ENCODE peak calls at places on chromosome 2, in ten cellular contexts. One of them, this sample, is unnamed. For H3K4me1 and H3K9me3, the result is how much of the 10 kb centered on the place peaks cover.

GRCh38 chr2:52404866-52405265 is 1362.7 kb upstream of the CHAC2 start:
- DNase-seq in heart left ventricle: no peak
- DNase-seq in breast epithelium: no peak
- DNase-seq in hepatocyte: no peak
- DNase-seq in PC-3: no peak
- DNase-seq in OCI-LY7: no peak
- DNase-seq in upper lobe of right lung: no peak
- DNase-seq in HCT116: no peak
- DNase-seq in transverse colon: no peak
- DNase-seq in heart right ventricle: no peak
- DNase-seq in this sample: no peak

GRCh38 chr2:150639917-150640538 is 152.6 kb upstream of the RND3 start:
- DNase-seq in heart left ventricle: no peak
- DNase-seq in breast epithelium: no peak
- DNase-seq in hepatocyte: no peak
- DNase-seq in PC-3: no peak
- DNase-seq in OCI-LY7: no peak
- DNase-seq in upper lobe of right lung: no peak
- DNase-seq in HCT116: no peak
- DNase-seq in transverse colon: no peak
- DNase-seq in heart right ventricle: no peak
- DNase-seq in this sample: no peak

GRCh38 chr2:234495801-234496441 is 960 bp downstream of the ARL4C start:
- DNase-seq in heart left ventricle: peak
- DNase-seq in breast epithelium: no peak
- DNase-seq in hepatocyte: peak
- DNase-seq in PC-3: peak
- DNase-seq in OCI-LY7: peak
- DNase-seq in upper lobe of right lung: peak
- DNase-seq in HCT116: no peak
- DNase-seq in transverse colon: peak
- DNase-seq in heart right ventricle: peak
- DNase-seq in this sample: peak

GRCh38 chr2:230318190-230319121 is 8.5 kb upstream of the SP140L start:
- DNase-seq in heart left ventricle: no peak
- DNase-seq in breast epithelium: no peak
- DNase-seq in hepatocyte: no peak
- DNase-seq in PC-3: no peak
- DNase-seq in OCI-LY7: peak
- DNase-seq in upper lobe of right lung: no peak
- DNase-seq in HCT116: no peak
- DNase-seq in transverse colon: no peak
- DNase-seq in heart right ventricle: no peak
- DNase-seq in this sample: no peak

GRCh38 chr2:152543717-152544116 is 173.5 kb downstream of the PRPF40A start:
- DNase-seq in heart left ventricle: no peak
- DNase-seq in breast epithelium: no peak
- DNase-seq in hepatocyte: no peak
- DNase-seq in PC-3: no peak
- DNase-seq in OCI-LY7: no peak
- DNase-seq in upper lobe of right lung: no peak
- DNase-seq in HCT116: no peak
- DNase-seq in transverse colon: no peak
- DNase-seq in heart right ventricle: no peak
- DNase-seq in this sample: no peak

GRCh38 chr2:5694016-5694690 is 2.0 kb downstream of the SOX11 start:
- DNase-seq in heart left ventricle: no peak
- DNase-seq in breast epithelium: no peak
- DNase-seq in hepatocyte: peak
- DNase-seq in PC-3: no peak
- DNase-seq in OCI-LY7: peak
- DNase-seq in upper lobe of right lung: no peak
- DNase-seq in HCT116: no peak
- DNase-seq in transverse colon: no peak
- DNase-seq in heart right ventricle: no peak
- DNase-seq in this sample: no peak

GRCh38 chr2:8259106-8259840 is 422.6 kb upstream of the ID2 start:
- DNase-seq in heart left ventricle: no peak
- DNase-seq in breast epithelium: no peak
- DNase-seq in hepatocyte: no peak
- DNase-seq in PC-3: no peak
- DNase-seq in OCI-LY7: no peak
- DNase-seq in upper lobe of right lung: no peak
- DNase-seq in HCT116: no peak
- DNase-seq in transverse colon: no peak
- DNase-seq in heart right ventricle: no peak
- DNase-seq in this sample: no peak

GRCh38 chr2:221399183-221399582 is 172.9 kb downstream of the EPHA4 start:
- DNase-seq in heart left ventricle: no peak
- DNase-seq in breast epithelium: no peak
- DNase-seq in hepatocyte: no peak
- DNase-seq in PC-3: no peak
- DNase-seq in OCI-LY7: no peak
- DNase-seq in upper lobe of right lung: no peak
- DNase-seq in HCT116: no peak
- DNase-seq in transverse colon: no peak
- DNase-seq in heart right ventricle: no peak
- DNase-seq in this sample: no peak

GRCh38 chr2:209876211-209876610 is 104.6 kb downstream of the UNC80 start:
- DNase-seq in heart left ventricle: no peak
- DNase-seq in breast epithelium: no peak
- DNase-seq in hepatocyte: no peak
- DNase-seq in PC-3: peak
- DNase-seq in OCI-LY7: no peak
- DNase-seq in upper lobe of right lung: no peak
- DNase-seq in HCT116: no peak
- DNase-seq in transverse colon: no peak
- DNase-seq in heart right ventricle: no peak
- DNase-seq in this sample: no peak

GRCh38 chr2:209870067-209870466 is 98.4 kb downstream of the UNC80 start:
- DNase-seq in heart left ventricle: no peak
- DNase-seq in breast epithelium: no peak
- DNase-seq in hepatocyte: no peak
- DNase-seq in PC-3: no peak
- DNase-seq in OCI-LY7: no peak
- DNase-seq in upper lobe of right lung: no peak
- DNase-seq in HCT116: no peak
- DNase-seq in transverse colon: no peak
- DNase-seq in heart right ventricle: no peak
- DNase-seq in this sample: no peak

GRCh38 chr2:209868595-209868994 is 97.0 kb downstream of the UNC80 start:
- DNase-seq in heart left ventricle: no peak
- DNase-seq in breast epithelium: no peak
- DNase-seq in hepatocyte: no peak
- DNase-seq in PC-3: no peak
- DNase-seq in OCI-LY7: no peak
- DNase-seq in upper lobe of right lung: no peak
- DNase-seq in HCT116: no peak
- DNase-seq in transverse colon: no peak
- DNase-seq in heart right ventricle: no peak
- DNase-seq in this sample: no peak

GRCh38 chr2:209875270-209875669 is 103.6 kb downstream of the UNC80 start:
- DNase-seq in heart left ventricle: no peak
- DNase-seq in breast epithelium: no peak
- DNase-seq in hepatocyte: no peak
- DNase-seq in PC-3: no peak
- DNase-seq in OCI-LY7: no peak
- DNase-seq in upper lobe of right lung: no peak
- DNase-seq in HCT116: no peak
- DNase-seq in transverse colon: no peak
- DNase-seq in heart right ventricle: no peak
- DNase-seq in this sample: no peak

DNA sequence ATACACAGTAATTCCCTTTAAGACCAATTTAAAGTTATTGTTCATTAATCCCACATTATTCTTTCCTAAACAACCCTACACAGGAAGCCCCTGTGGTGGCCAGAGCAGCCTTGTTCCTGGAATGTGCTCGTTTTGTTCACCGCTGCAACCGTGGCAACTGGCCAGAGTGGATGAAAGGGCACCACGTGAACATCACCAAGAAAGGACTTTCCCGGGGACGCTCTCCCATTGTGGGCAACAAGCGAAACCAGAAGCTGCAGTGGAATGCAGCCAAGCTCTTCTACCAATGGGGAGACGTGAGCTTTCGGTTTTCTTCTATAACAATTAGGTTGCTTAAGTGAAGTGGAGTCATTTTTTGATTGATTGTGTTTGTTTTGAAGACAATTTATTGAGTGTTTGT is 101.0 kb downstream of the UNC80 start:
- DNase-seq in heart left ventricle: peak
- DNase-seq in breast epithelium: no peak
- DNase-seq in hepatocyte: peak
- DNase-seq in PC-3: peak
- DNase-seq in OCI-LY7: no peak
- DNase-seq in upper lobe of right lung: no peak
- DNase-seq in HCT116: no peak
- DNase-seq in transverse colon: no peak
- DNase-seq in heart right ventricle: peak
- DNase-seq in this sample: peak
- TF ChIP-seq CTCF in heart left ventricle: no peak
- TF ChIP-seq CTCF in breast epithelium: no peak
- TF ChIP-seq CTCF in hepatocyte: no peak
- TF ChIP-seq CTCF in PC-3: no peak
- TF ChIP-seq CTCF in OCI-LY7: no peak
- TF ChIP-seq CTCF in upper lobe of right lung: no peak
- TF ChIP-seq CTCF in HCT116: no peak
- TF ChIP-seq CTCF in transverse colon: no peak
- TF ChIP-seq CTCF in heart right ventricle: no peak
- TF ChIP-seq CTCF in this sample: no peak

DNA sequence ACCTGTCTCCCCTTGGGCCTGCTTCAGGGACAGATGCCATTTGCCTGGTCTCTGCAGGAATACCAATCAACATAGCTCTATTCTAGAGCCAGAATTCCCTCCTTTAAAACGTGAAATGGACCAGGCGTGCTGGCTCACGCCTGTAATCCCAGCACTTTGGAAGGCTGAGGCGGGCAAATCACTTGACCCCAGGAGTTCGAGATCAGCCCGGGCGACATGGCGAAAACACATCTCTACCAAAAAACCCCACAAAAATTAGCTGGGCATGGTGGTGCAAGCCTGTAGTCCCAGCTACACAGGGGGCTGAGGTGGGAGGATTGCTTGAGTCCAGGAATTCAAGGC is 127.0 kb downstream of the PLEKHM3 start:
- DNase-seq in heart left ventricle: no peak
- DNase-seq in breast epithelium: no peak
- DNase-seq in hepatocyte: no peak
- DNase-seq in PC-3: no peak
- DNase-seq in OCI-LY7: no peak
- DNase-seq in upper lobe of right lung: no peak
- DNase-seq in HCT116: no peak
- DNase-seq in transverse colon: no peak
- DNase-seq in heart right ventricle: no peak
- DNase-seq in this sample: no peak
- H3K4me1 ChIP-seq in heart left ventricle: under half
- H3K4me1 ChIP-seq in breast epithelium: under half
- H3K4me1 ChIP-seq in hepatocyte: under half
- H3K4me1 ChIP-seq in PC-3: under half
- H3K4me1 ChIP-seq in OCI-LY7: under half
- H3K4me1 ChIP-seq in upper lobe of right lung: under half
- H3K4me1 ChIP-seq in HCT116: under half
- H3K4me1 ChIP-seq in transverse colon: under half
- H3K4me1 ChIP-seq in heart right ventricle: under half
- H3K4me1 ChIP-seq in this sample: under half

GRCh38 chr2:69625078-69625788 is 18.3 kb downstream of the AAK1 start:
- DNase-seq in heart left ventricle: no peak
- DNase-seq in breast epithelium: no peak
- DNase-seq in hepatocyte: peak
- DNase-seq in PC-3: peak
- DNase-seq in OCI-LY7: no peak
- DNase-seq in upper lobe of right lung: no peak
- DNase-seq in HCT116: no peak
- DNase-seq in transverse colon: no peak
- DNase-seq in heart right ventricle: no peak
- DNase-seq in this sample: no peak

GRCh38 chr2:69624611-69625010 is 18.9 kb downstream of the AAK1 start:
- DNase-seq in heart left ventricle: no peak
- DNase-seq in breast epithelium: no peak
- DNase-seq in hepatocyte: no peak
- DNase-seq in PC-3: no peak
- DNase-seq in OCI-LY7: no peak
- DNase-seq in upper lobe of right lung: no peak
- DNase-seq in HCT116: no peak
- DNase-seq in transverse colon: no peak
- DNase-seq in heart right ventricle: no peak
- DNase-seq in this sample: no peak

GRCh38 chr2:69621440-69621839 is 22.1 kb downstream of the AAK1 start:
- DNase-seq in heart left ventricle: no peak
- DNase-seq in breast epithelium: no peak
- DNase-seq in hepatocyte: no peak
- DNase-seq in PC-3: no peak
- DNase-seq in OCI-LY7: no peak
- DNase-seq in upper lobe of right lung: no peak
- DNase-seq in HCT116: no peak
- DNase-seq in transverse colon: no peak
- DNase-seq in heart right ventricle: no peak
- DNase-seq in this sample: no peak

GRCh38 chr2:69623236-69623635 is 20.3 kb downstream of the AAK1 start:
- DNase-seq in heart left ventricle: no peak
- DNase-seq in breast epithelium: no peak
- DNase-seq in hepatocyte: no peak
- DNase-seq in PC-3: no peak
- DNase-seq in OCI-LY7: no peak
- DNase-seq in upper lobe of right lung: no peak
- DNase-seq in HCT116: no peak
- DNase-seq in transverse colon: no peak
- DNase-seq in heart right ventricle: no peak
- DNase-seq in this sample: no peak

DNA sequence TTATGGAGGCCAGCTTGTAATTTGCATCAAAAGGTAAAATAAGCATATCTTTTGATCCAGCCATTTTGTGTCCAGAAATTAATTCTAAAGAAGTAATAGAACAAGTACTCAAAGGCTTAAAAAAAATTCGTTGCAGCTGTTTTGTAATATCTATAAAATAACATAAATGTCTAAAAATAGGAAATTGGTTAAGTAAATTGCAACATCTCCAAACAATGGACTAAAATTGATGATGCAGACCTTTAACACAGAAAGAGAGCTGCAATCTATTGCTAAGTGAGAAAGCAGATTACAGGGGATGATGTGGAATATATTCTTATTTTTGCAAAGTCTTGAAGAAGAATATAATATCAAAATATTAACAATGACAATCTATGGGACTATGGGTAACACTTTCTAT is 19.4 kb downstream of the AAK1 start:
- DNase-seq in heart left ventricle: no peak
- DNase-seq in breast epithelium: no peak
- DNase-seq in hepatocyte: no peak
- DNase-seq in PC-3: no peak
- DNase-seq in OCI-LY7: no peak
- DNase-seq in upper lobe of right lung: no peak
- DNase-seq in HCT116: no peak
- DNase-seq in transverse colon: no peak
- DNase-seq in heart right ventricle: no peak
- DNase-seq in this sample: no peak
- H3K9me3 ChIP-seq in heart left ventricle: under half
- H3K9me3 ChIP-seq in breast epithelium: under half
- H3K9me3 ChIP-seq in hepatocyte: under half
- H3K9me3 ChIP-seq in PC-3: under half
- H3K9me3 ChIP-seq in OCI-LY7: under half
- H3K9me3 ChIP-seq in upper lobe of right lung: under half
- H3K9me3 ChIP-seq in HCT116: under half
- H3K9me3 ChIP-seq in transverse colon: under half
- H3K9me3 ChIP-seq in heart right ventricle: under half
- H3K9me3 ChIP-seq in this sample: under half

DNA sequence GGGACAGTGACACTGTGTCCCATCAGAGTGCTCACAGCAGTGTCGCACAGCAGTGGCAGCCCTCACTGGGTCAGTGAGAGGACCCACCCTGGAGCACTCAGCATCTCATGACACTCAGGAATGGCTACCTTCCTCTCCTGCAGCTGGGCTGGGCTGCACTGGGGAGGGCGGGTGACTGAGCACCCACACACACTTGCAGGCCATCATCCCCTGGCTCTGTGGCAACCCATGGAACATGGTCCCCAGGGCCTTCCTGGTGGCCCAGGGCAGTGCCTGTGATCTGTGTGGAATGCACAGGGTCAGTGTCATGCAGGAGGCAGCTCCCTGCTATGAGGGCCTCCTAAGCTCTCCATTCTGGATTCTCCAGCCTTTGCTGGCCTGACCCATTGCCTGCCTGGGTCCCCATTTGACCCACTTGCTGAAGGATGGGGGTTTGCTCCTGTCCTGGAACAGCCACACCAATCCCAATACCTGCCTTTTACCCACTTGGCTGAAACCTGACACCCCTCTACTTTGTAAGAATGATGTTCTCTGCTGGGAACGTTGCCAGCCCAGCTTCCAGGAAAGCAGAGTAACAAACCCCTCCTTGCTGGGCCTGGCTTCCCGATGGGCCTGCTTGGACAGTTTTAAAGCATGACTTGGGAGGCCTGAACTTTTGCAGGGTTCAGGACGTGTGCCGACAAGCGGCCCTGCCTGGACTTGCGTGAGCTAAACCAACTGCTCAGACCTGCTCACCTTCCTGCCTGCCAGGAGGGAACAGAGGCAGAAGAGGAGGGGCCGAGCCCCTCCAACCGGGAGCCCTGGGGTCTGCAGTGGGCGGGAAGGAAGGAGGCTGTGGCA is 13.7 kb downstream of the HS6ST1 start:
- DNase-seq in heart left ventricle: peak
- DNase-seq in breast epithelium: peak
- DNase-seq in hepatocyte: peak
- DNase-seq in PC-3: peak
- DNase-seq in OCI-LY7: no peak
- DNase-seq in upper lobe of right lung: peak
- DNase-seq in HCT116: peak
- DNase-seq in transverse colon: peak
- DNase-seq in heart right ventricle: peak
- DNase-seq in this sample: peak
- TF ChIP-seq CTCF in heart left ventricle: no peak
- TF ChIP-seq CTCF in breast epithelium: no peak
- TF ChIP-seq CTCF in hepatocyte: no peak
- TF ChIP-seq CTCF in PC-3: no peak
- TF ChIP-seq CTCF in OCI-LY7: no peak
- TF ChIP-seq CTCF in upper lobe of right lung: no peak
- TF ChIP-seq CTCF in HCT116: no peak
- TF ChIP-seq CTCF in transverse colon: no peak
- TF ChIP-seq CTCF in heart right ventricle: no peak
- TF ChIP-seq CTCF in this sample: peak

This sample was measured in prostate gland.